ENCODE peak calls at places on chromosomes 16 and 17, in eight cellular contexts. D is hypothalamus, E is COR-L47, S is amniotic stem cell, T is amniotic epithelial cell, O is H7, Y is neuronal stem cell, N is T-helper 1 cell. C is an unnamed sample.
A peak's percentile ranks its signal among the peaks of the same experiment; 100 is the strongest.

GRCh38 chr17:20232611-20233010 is 223.5 kb downstream of the SPECC1 start:
- DNase-seq in O (no peak), Y (no peak), S (no peak), T (no peak), E (no peak), N (no peak), D (no peak), C (no peak)

GRCh38 chr17:42010898-42011516 is 6.2 kb downstream of the DNAJC7 start:
- DNase-seq in O (peak; percentile 56), Y (no peak), N (no peak), T (peak; percentile 46), S (no peak), D (no peak), E (no peak), C (no peak)

GRCh38 chr16:74936902-74937560 is 47.9 kb downstream of the WDR59 start:
- DNase-seq in O (no peak), S (no peak), E (no peak), T (peak; percentile 84), Y (no peak), N (no peak), D (no peak), C (no peak)

GRCh38 chr17:6325741-6326140 is 109.2 kb downstream of the AIPL1 start:
- DNase-seq in D (no peak), S (no peak), T (no peak), N (no peak), O (no peak), E (no peak), Y (no peak), C (no peak)

GRCh38 chr16:86044241-86044671 is 145.3 kb downstream of the IRF8 start:
- DNase-seq in O (peak; percentile 96), Y (peak; percentile 38), S (no peak), N (no peak), E (no peak), D (no peak), T (peak; percentile 37), C (peak; percentile 8)

GRCh38 chr17:9363440-9364350 is 211.9 kb downstream of the STX8 start:
- DNase-seq in N (no peak), D (no peak), E (no peak), Y (no peak), S (no peak), O (no peak), T (peak; percentile 84), C (no peak)

GRCh38 chr17:57551321-57552079 is 193.6 kb downstream of the CCDC182 start:
- DNase-seq in N (no peak), S (no peak), D (no peak), T (no peak), O (no peak), Y (no peak), E (no peak), C (no peak)

GRCh38 chr17:80856863-80857488 is 134.7 kb upstream of the CHMP6 start:
- DNase-seq in S (no peak), N (no peak), T (no peak), Y (no peak), O (peak; percentile 38), E (no peak), D (no peak), C (no peak)

GRCh38 chr16:27110524-27110896 is 43.8 kb downstream of the C16orf82 start:
- DNase-seq in O (peak; percentile 48), S (no peak), N (no peak), E (no peak), T (no peak), Y (no peak), D (no peak), C (no peak)

GRCh38 chr17:20189322-20189721 is 180.2 kb downstream of the SPECC1 start:
- DNase-seq in S (no peak), D (peak; percentile 61), Y (peak; percentile 20), N (no peak), E (no peak), O (no peak), T (peak; percentile 79), C (no peak)

GRCh38 chr16:88329726-88330700 is 52.7 kb upstream of the ZNF469 start:
- DNase-seq in S (no peak), E (no peak), N (no peak), D (no peak), T (no peak), O (no peak), Y (no peak), C (no peak)

GRCh38 chr16:71426069-71426879 is 15.6 kb downstream of the TLE7 start:
- DNase-seq in Y (peak; percentile 90), O (peak; percentile 93), T (peak; percentile 90), D (no peak), S (peak; percentile 21), E (peak; percentile 34), N (no peak), C (no peak)

GRCh38 chr17:44919885-44920564 is 4.7 kb upstream of the GFAP start:
- DNase-seq in E (peak; percentile 69), Y (peak; percentile 65), S (peak; percentile 32), O (peak; percentile 94), T (peak; percentile 68), N (no peak), D (peak; percentile 60), C (peak; percentile 26)

GRCh38 chr17:8192070-8192815 is 2.3 kb upstream of the BORCS6 start:
- DNase-seq in O (peak; percentile 91), D (peak; percentile 75), E (peak; percentile 77), T (peak; percentile 96), S (no peak), Y (peak; percentile 80), N (no peak), C (no peak)

GRCh38 chr16:21097151-21097550 is 53.5 kb downstream of the DNAH3 start:
- DNase-seq in T (peak; percentile 39), D (no peak), E (no peak), S (no peak), Y (no peak), O (no peak), N (no peak), C (no peak)

GRCh38 chr16:2799205-2799851 is 1.1 kb downstream of the PRSS41 start:
- DNase-seq in S (no peak), D (no peak), O (peak; percentile 34), Y (no peak), E (no peak), T (no peak), N (no peak), C (no peak)

GRCh38 chr16:70804153-70804728 is 3.3 kb upstream of the VAC14 start:
- DNase-seq in O (no peak), N (no peak), T (peak; percentile 99), S (no peak), E (no peak), Y (no peak), D (no peak), C (no peak)

GRCh38 chr16:76598498-76598897 is 321.3 kb downstream of the CNTNAP4 start:
- DNase-seq in T (no peak), N (no peak), D (no peak), Y (no peak), O (no peak), S (no peak), E (no peak), C (no peak)

GRCh38 chr16:10150906-10151305 is 31.3 kb downstream of the GRIN2A start:
- DNase-seq in Y (no peak), S (no peak), O (no peak), D (no peak), N (no peak), E (no peak), T (no peak), C (no peak)

C was measured in activated gamma-delta T cell treated with anti-CD3 and anti-CD28 coated beads, Interleukin-2, amount 50 U/mL, for 16 hours.